ENCODE peak calls at places on chromosomes 13 and 19, in five cellular contexts. E is T47D; O is NCI-H82; S is NCI-H446; Q is stimulated activated effector memory CD8-positive, alpha-beta T cell treated with anti-CD3 and anti-CD28 coated beads, Interleukin-12 subunit alpha, Interleukin-12 subunit beta, amount 100 ng/mL, for 72 hours. W is an unnamed sample.

GRCh38 chr13:91017669-91018053 is 329.8 kb upstream of the MIR17HG start:
- DNase-seq in Q (no peak), S (no peak), E (no peak), O (peak), W (peak)

GRCh38 chr19:10292206-10292788 is 2.5 kb downstream of the ICAM5 start:
- DNase-seq in S (no peak), O (peak), E (peak), Q (peak), W (peak)

GRCh38 chr19:1261863-1262686 is 7.1 kb upstream of the CIRBP start:
- DNase-seq in S (no peak), E (peak), Q (no peak), O (no peak), W (peak)

GRCh38 chr13:41065098-41065497 is 3.8 kb downstream of the WBP4 start:
- DNase-seq in E (no peak), O (peak), Q (no peak), S (no peak), W (no peak)

GRCh38 chr19:18046066-18046718 is 38.2 kb downstream of the ARRDC2 start:
- DNase-seq in E (no peak), Q (no peak), O (peak), S (no peak), W (peak)

GRCh38 chr13:51501096-51501495 is 48.3 kb upstream of the INTS6 start:
- DNase-seq in Q (no peak), O (no peak), E (no peak), S (no peak), W (no peak)

GRCh38 chr19:51407631-51408131 is 9.8 kb downstream of the SIGLEC10 start:
- DNase-seq in E (no peak), S (no peak), O (peak), Q (no peak), W (no peak)

GRCh38 chr13:109385161-109385560 is 401.2 kb downstream of the IRS2 start:
- DNase-seq in S (no peak), E (no peak), O (no peak), Q (no peak), W (no peak)

GRCh38 chr19:5870986-5871394 is 650 bp upstream of the FUT5 start:
- DNase-seq in S (no peak), O (no peak), E (no peak), Q (no peak), W (no peak)

GRCh38 chr19:1250374-1251232 is 2.2 kb downstream of the MIDN start:
- DNase-seq in Q (no peak), O (peak), S (no peak), E (no peak), W (peak)

GRCh38 chr13:38703255-38703654 is 16.4 kb downstream of the FREM2 start:
- DNase-seq in S (no peak), E (no peak), Q (no peak), O (no peak), W (no peak)

GRCh38 chr13:19795956-19796355 is 13.2 kb upstream of the PSPC1 start:
- DNase-seq in O (no peak), E (no peak), S (no peak), Q (no peak), W (no peak)

GRCh38 chr19:14363203-14364097 is 17.8 kb upstream of the ADGRE5 start:
- DNase-seq in Q (peak), O (peak), E (no peak), S (no peak), W (peak)

GRCh38 chr19:45641274-45642105 is 2.3 kb upstream of the EML2 start:
- DNase-seq in S (no peak), O (peak), Q (peak), E (peak), W (peak)

GRCh38 chr13:44120814-44121505 is 241.3 kb downstream of the LACC1 start:
- DNase-seq in O (no peak), Q (peak), E (no peak), S (no peak), W (no peak)

GRCh38 chr13:112193463-112194166 is 126.7 kb downstream of the SOX1 start:
- DNase-seq in E (no peak), S (no peak), O (no peak), Q (no peak), W (no peak)

GRCh38 chr13:30751183-30751933 is 16.0 kb downstream of the ALOX5AP start:
- DNase-seq in O (peak), Q (no peak), S (no peak), E (no peak), W (peak)

GRCh38 chr13:75514080-75515040 is 23.3 kb downstream of the COMMD6 start:
- DNase-seq in O (no peak), E (no peak), S (no peak), Q (no peak), W (no peak)

GRCh38 chr19:37989855-37990254 is 82.8 kb downstream of the SIPA1L3 start:
- DNase-seq in E (no peak), S (no peak), Q (no peak), O (no peak), W (no peak)

W was measured in NCI-H69.